ENCODE peak calls at places on chromosomes 12 and 14, in six cellular contexts. R, J, Y, D, O and H are unnamed samples.

GRCh38 chr12:25648460-25648859 is 95.4 kb upstream of the LMNTD1 start:
- DNase-seq in R (no peak), J (peak; percentile 35), Y (no peak), D (no peak), O (no peak), H (peak; percentile 68)

GRCh38 chr12:131603106-131604033 is 107.5 kb upstream of the SFSWAP start:
- DNase-seq in R (no peak), J (no peak), Y (no peak), D (no peak), O (no peak), H (no peak)

GRCh38 chr14:97719931-97720330 is 922.7 kb downstream of the VRK1 start:
- DNase-seq in R (no peak), J (no peak), Y (no peak), D (no peak), O (peak; percentile 35), H (no peak)

GRCh38 chr12:129681830-129682229 is 222.0 kb downstream of the TMEM132D start:
- DNase-seq in R (no peak), J (no peak), Y (no peak), D (no peak), O (no peak), H (no peak)

GRCh38 chr12:118064608-118065007 is 3.6 kb upstream of the WSB2 start:
- DNase-seq in R (no peak), J (no peak), Y (no peak), D (no peak), O (no peak), H (no peak)

GRCh38 chr12:9256341-9256740 is 48.1 kb upstream of the PZP start:
- DNase-seq in R (no peak), J (no peak), Y (no peak), D (no peak), O (no peak), H (no peak)

GRCh38 chr14:69034612-69035262 is 55.6 kb upstream of the ACTN1 start:
- DNase-seq in R (no peak), J (no peak), Y (no peak), D (no peak), O (no peak), H (no peak)

GRCh38 chr14:99273025-99273723 is 1.2 kb upstream of the BCL11B start:
- DNase-seq in R (no peak), J (no peak), Y (no peak), D (peak; percentile 26), O (no peak), H (peak; percentile 61)

GRCh38 chr12:121186826-121187225 is 23.1 kb upstream of the P2RX4 start:
- DNase-seq in R (no peak), J (no peak), Y (no peak), D (no peak), O (no peak), H (no peak)

GRCh38 chr12:27974735-27975221 is 2.2 kb upstream of the PTHLH start:
- DNase-seq in R (no peak), J (no peak), Y (no peak), D (no peak), O (no peak), H (no peak)

GRCh38 chr14:68397827-68398226 is 395.0 kb downstream of the ZFP36L1 start:
- DNase-seq in R (no peak), J (no peak), Y (no peak), D (no peak), O (no peak), H (no peak)

GRCh38 chr12:30613119-30613830 is 82.4 kb downstream of the IPO8 start:
- DNase-seq in R (no peak), J (no peak), Y (no peak), D (no peak), O (no peak), H (peak; percentile 87)

GRCh38 chr12:1797011-1797901 is 23.1 kb upstream of the LRTM2 start:
- DNase-seq in R (peak; percentile 42), J (peak; percentile 58), Y (peak; percentile 74), D (peak; percentile 63), O (peak; percentile 66), H (peak; percentile 46)

GRCh38 chr12:122023339-122024131 is 1.9 kb downstream of the BCL7A start:
- DNase-seq in R (no peak), J (peak; percentile 70), Y (peak; percentile 95), D (peak; percentile 70), O (peak; percentile 50), H (peak; percentile 70)

GRCh38 chr12:102406033-102406584 is 74.3 kb downstream of the IGF1 start:
- DNase-seq in R (no peak), J (no peak), Y (no peak), D (peak; percentile 45), O (no peak), H (no peak)

GRCh38 chr14:64632056-64632455 is 72.2 kb upstream of the PLEKHG3 start:
- DNase-seq in R (no peak), J (no peak), Y (no peak), D (no peak), O (no peak), H (no peak)

GRCh38 chr14:65453807-65454480 is 41.4 kb downstream of the FUT8 start:
- DNase-seq in R (no peak), J (no peak), Y (no peak), D (no peak), O (no peak), H (no peak)

GRCh38 chr14:26206640-26207039 is 391.2 kb downstream of the NOVA1 start:
- DNase-seq in R (no peak), J (no peak), Y (no peak), D (no peak), O (no peak), H (no peak)

GRCh38 chr14:75452900-75453816 is 25.3 kb downstream of the JDP2 start:
- DNase-seq in R (no peak), J (peak; percentile 63), Y (peak; percentile 92), D (no peak), O (no peak), H (peak; percentile 97)

GRCh38 chr12:91704446-91704845 is 441.2 kb downstream of the BTG1 start:
- DNase-seq in R (no peak), J (no peak), Y (no peak), D (no peak), O (no peak), H (no peak)

GRCh38 chr12:29792853-29793252 is 9.1 kb upstream of the TMTC1 start:
- DNase-seq in R (no peak), J (no peak), Y (no peak), D (no peak), O (no peak), H (no peak)

GRCh38 chr12:5267603-5268423 is 164.1 kb upstream of the NTF3 start:
- DNase-seq in R (no peak), J (no peak), Y (no peak), D (no peak), O (no peak), H (no peak)

GRCh38 chr12:93347054-93347786 is 30.5 kb upstream of the NUDT4 start:
- DNase-seq in R (no peak), J (no peak), Y (no peak), D (no peak), O (no peak), H (no peak)

GRCh38 chr14:32933943-32934890 is 4.5 kb upstream of the NPAS3 start:
- DNase-seq in R (no peak), J (no peak), Y (no peak), D (no peak), O (no peak), H (peak; percentile 70)

GRCh38 chr14:100590726-100591452 is 3.7 kb upstream of the BEGAIN start:
- DNase-seq in R (no peak), J (no peak), Y (peak; percentile 57), D (no peak), O (no peak), H (no peak)

GRCh38 chr14:55373784-55374725 is 37.6 kb downstream of the ATG14 start:
- DNase-seq in R (peak; percentile 5), J (no peak), Y (no peak), D (no peak), O (no peak), H (peak; percentile 22)

GRCh38 chr12:69015017-69015416 is 82.0 kb upstream of the CPM start:
- DNase-seq in R (no peak), J (no peak), Y (no peak), D (no peak), O (no peak), H (no peak)

DNA sequence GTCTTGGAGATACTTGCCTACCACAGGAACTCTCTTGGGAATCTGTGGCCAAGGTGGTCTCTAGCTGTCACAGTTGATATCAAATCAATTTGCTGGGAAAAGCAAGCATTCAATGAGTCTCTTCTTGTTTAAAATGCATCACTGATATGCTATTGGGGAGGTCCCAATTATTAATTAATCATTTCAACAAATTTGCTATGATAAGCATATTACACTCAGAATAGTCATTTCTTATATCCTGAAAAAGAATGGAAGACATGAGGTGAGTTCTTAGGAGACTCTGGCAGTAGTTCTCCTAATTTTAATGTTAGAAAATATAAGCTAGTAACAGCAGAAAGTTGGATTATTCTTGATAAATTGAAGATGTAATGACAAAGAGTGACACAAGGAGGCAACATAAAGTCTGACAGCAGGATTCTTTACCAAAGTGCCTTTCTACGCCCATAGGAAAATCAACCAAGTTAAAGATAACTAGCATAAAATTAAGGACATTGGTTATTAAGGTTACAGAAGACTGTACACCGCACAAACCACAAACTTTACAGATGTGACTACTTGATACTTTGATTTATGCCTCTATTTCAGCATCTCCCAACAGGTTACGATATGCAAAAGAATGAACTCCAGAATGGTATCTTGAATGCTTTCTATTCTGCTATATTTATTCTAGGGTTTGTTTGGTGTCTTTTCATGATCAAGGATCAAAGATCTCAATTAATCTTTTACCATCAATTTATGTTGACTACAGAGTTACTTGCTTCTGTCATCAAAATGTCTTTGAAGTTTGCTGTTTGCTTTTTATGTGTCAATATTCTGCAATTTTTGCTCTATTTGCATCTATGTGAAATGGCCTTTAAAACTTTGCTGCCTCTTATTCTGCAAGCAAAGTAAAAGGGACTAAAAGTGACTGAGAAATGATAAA is 349.6 kb upstream of the CLEC14A start:
- DNase-seq in R (no peak), J (no peak), Y (no peak), D (no peak), O (no peak), H (peak; percentile 2)
- TF ChIP-seq CTCF in R (no peak), J (no peak), Y (no peak), D (no peak), O (no peak), H (no peak)

DNA sequence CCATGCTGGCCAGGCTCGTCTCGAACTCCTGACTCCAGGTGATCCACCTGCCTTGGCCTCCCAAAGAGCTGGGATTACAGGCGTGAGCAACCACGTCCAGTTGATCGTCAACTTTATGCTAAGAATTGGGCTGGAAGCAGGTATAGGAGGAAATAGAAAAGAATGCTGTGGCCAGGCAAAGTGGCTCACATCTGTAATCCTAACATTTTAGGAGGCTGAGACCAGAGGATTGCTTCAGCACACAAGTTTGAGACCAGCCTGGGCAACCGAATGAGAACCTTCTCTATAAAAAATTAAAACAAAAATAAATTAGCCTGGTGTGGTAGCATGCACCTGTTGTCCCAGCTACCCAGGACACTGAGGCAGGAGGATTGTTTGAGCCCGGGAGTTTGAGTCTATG is 37.1 kb upstream of the SNX6 start:
- DNase-seq in R (no peak), J (no peak), Y (no peak), D (no peak), O (no peak), H (no peak)
- H3K36me3 ChIP-seq in R (no peaks in the 10 kb centered on the region), J (no peaks in the 10 kb centered on the region), Y (no peaks in the 10 kb centered on the region), D (no peaks in the 10 kb centered on the region), O (no peaks in the 10 kb centered on the region), H (no peaks in the 10 kb centered on the region)

GRCh38 chr12:17976202-17976601 is 113.8 kb downstream of the RERGL start:
- DNase-seq in R (no peak), J (no peak), Y (no peak), D (no peak), O (no peak), H (no peak)
- TF ChIP-seq CTCF in R (no peak), J (no peak), Y (no peak), D (no peak), O (no peak), H (no peak)

GRCh38 chr12:76813972-76814371 is 50.1 kb downstream of the ZDHHC17 start:
- DNase-seq in R (no peak), J (no peak), Y (no peak), D (no peak), O (no peak), H (no peak)

GRCh38 chr12:76810690-76811434 is 46.9 kb downstream of the ZDHHC17 start:
- DNase-seq in R (no peak), J (no peak), Y (no peak), D (no peak), O (no peak), H (peak; percentile 5)
- H3K36me3 ChIP-seq in R (peaks cover 20% of the 10 kb centered on the region), J (peaks cover 13% of the 10 kb centered on the region), Y (peaks cover 30% of the 10 kb centered on the region), D (peaks cover 9% of the 10 kb centered on the region), O (no peaks in the 10 kb centered on the region), H (peaks cover 31% of the 10 kb centered on the region)